ENCODE peak calls at places on chromosome 9, in eight cellular contexts. N is pancreas, E is substantia nigra, C is foreskin keratinocyte, X is PC-3, D is ovary, K is dorsolateral prefrontal cortex, L is heart right ventricle. T is an unnamed sample.

GRCh38 chr9:95411211-95411892 is 93.8 kb upstream of the FANCC start:
- DNase-seq in N (no peak), E (no peak), C (no peak), X (no peak), D (no peak), K (no peak), L (no peak), T (no peak)

GRCh38 chr9:103068666-103069207 is 73.6 kb downstream of the CYLC2 start:
- DNase-seq in N (no peak), E (no peak), C (no peak), X (peak; percentile 8), D (no peak), K (no peak), L (no peak), T (no peak)

GRCh38 chr9:12784461-12785250 is 9.8 kb downstream of the LURAP1L start:
- DNase-seq in N (peak; percentile 56), E (no peak), C (peak; percentile 83), X (peak; percentile 96), D (no peak), K (no peak), L (no peak), T (no peak)

GRCh38 chr9:137157618-137158502 is 12.0 kb downstream of the LRRC26 start:
- DNase-seq in N (no peak), E (no peak), C (no peak), X (no peak), D (no peak), K (no peak), L (no peak), T (no peak)

GRCh38 chr9:109852561-109852960 is 72.6 kb downstream of the PALM2AKAP2 start:
- DNase-seq in N (no peak), E (no peak), C (no peak), X (no peak), D (no peak), K (no peak), L (no peak), T (no peak)

GRCh38 chr9:87128844-87129493 is 181.7 kb upstream of the GAS1 start:
- DNase-seq in N (no peak), E (no peak), C (no peak), X (no peak), D (no peak), K (no peak), L (no peak), T (no peak)

GRCh38 chr9:34636791-34637355 is 714 bp downstream of the SIGMAR1 start:
- DNase-seq in N (no peak), E (no peak), C (no peak), X (no peak), D (no peak), K (no peak), L (no peak), T (no peak)

GRCh38 chr9:81497096-81497495 is 192.3 kb downstream of the TLE1 start:
- DNase-seq in N (no peak), E (no peak), C (no peak), X (no peak), D (no peak), K (no peak), L (no peak), T (no peak)

GRCh38 chr9:130286781-130287428 is 21.3 kb downstream of the HMCN2 start:
- DNase-seq in N (no peak), E (no peak), C (no peak), X (no peak), D (no peak), K (no peak), L (peak; percentile 71), T (no peak)

GRCh38 chr9:107731115-107731762 is 241.7 kb upstream of the KLF4 start:
- DNase-seq in N (no peak), E (no peak), C (no peak), X (no peak), D (no peak), K (no peak), L (no peak), T (no peak)

GRCh38 chr9:120770923-120771322 is 22.3 kb downstream of the FBXW2 start:
- DNase-seq in N (no peak), E (no peak), C (no peak), X (no peak), D (no peak), K (no peak), L (no peak), T (no peak)

GRCh38 chr9:84945878-84946538 is 276.5 kb downstream of the NTRK2 start:
- DNase-seq in N (no peak), E (no peak), C (no peak), X (no peak), D (no peak), K (no peak), L (no peak), T (no peak)

DNA sequence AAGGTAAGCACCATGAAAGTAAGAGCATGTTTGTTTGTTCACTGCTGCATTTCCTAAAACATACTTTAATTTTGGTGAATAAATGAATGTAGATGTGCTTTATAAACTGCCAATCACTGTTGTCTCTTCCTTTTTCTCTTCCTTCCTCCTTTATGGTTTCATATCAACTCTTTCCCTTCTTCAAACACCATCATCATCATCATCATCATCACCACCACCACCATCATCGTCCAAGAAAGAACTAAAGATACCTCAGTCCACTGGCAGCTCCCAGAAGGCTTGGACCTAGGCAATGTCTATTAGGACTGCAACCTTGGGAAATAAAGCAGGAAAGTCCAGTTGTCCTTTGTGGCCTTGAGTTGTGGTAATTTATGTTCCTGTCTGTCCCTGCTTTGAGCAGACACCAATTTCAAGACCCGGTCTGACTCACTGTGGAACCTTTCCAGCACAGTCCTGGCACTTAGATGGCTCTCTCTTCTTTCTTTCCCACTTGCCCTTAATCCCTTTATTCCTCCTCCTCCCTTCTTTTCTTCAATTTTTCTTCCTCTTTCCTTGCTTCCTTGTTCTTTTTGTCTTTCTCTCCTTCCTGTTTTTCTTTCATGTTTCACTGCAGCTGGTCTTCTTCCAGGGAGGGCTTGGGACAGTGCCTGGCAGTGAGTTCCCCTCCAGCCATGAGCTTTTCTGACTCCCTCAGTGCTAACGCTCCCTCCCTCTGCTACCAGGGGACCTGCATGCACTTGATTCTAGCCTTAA is 99.3 kb downstream of the ANGPTL2 start:
- DNase-seq in N (no peak), E (no peak), C (no peak), X (no peak), D (peak; percentile 59), K (no peak), L (peak; percentile 27), T (peak; percentile 69)
- H3K27ac ChIP-seq in N (no peak overlapping the region), E (no peak overlapping the region), C (no peak overlapping the region), X (peak overlapping the region; percentile 88), D (peak overlapping the region; percentile 89), K (no peak overlapping the region), L (no peak overlapping the region), T (peak overlapping the region; percentile 77)

DNA sequence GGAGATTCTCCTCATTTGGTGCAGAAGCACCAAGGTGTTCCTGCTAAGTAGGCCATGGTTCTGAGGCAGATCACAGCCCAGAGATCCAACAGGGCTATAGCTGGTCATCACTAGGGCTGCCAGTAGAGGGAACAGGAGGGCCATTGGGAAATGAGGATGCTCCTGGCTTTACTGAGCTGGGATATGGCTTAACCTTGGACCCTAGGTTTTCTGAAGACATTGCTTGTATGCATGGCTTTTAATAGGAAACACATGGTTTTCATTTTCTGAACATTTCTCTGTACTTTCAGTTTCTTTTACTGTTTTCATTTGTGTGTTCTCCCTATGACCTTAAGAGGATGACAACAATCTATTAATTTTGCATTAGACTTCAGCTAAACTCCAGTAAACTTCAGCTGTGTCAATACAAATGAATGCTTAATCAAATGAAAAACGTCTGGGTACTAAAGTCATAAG is at the start of gene IFNW1:
- DNase-seq in N (no peak), E (no peak), C (no peak), X (no peak), D (no peak), K (no peak), L (no peak), T (no peak)
- H3K27ac ChIP-seq in N (no peak within 1 kb of the TSS), E (no peak within 1 kb of the TSS), C (no peak within 1 kb of the TSS), X (no peak within 1 kb of the TSS), D (no peak within 1 kb of the TSS), K (no peak within 1 kb of the TSS), L (no peak within 1 kb of the TSS), T (no peak within 1 kb of the TSS)

DNA sequence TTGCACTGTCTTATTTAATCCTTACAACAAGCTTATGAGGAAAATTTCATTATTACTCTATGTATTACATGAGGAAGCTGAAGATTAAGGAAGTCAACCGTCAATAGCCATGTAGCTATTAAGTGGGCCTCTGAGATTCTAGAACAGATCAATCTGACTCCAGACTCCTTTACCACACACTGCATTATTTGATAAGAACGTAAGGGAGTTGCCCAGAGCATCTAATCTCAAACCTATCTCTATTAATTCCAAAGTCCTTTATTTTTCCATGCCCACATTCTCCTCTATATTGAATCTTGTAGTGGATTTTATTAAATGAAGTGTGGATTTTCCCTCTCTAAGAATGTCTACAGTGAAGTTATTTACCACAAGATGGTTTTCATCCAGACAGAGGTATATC is 118.2 kb upstream of the MTAP start:
- DNase-seq in N (no peak), E (no peak), C (no peak), X (no peak), D (no peak), K (no peak), L (no peak), T (no peak)
- H3K27ac ChIP-seq in N (no peak overlapping the region), E (no peak overlapping the region), C (peak overlapping the region; percentile 81), X (peak overlapping the region; percentile 96), D (no peak overlapping the region), K (no peak overlapping the region), L (no peak overlapping the region), T (no peak overlapping the region)

GRCh38 chr9:70119786-70120185 is 76.1 kb downstream of the MAMDC2 start:
- DNase-seq in N (no peak), E (no peak), C (no peak), X (no peak), D (no peak), K (no peak), L (no peak), T (no peak)
- H3K27ac ChIP-seq in N (no peak overlapping the region), E (no peak overlapping the region), C (peak overlapping the region; percentile 58), X (no peak overlapping the region), D (no peak overlapping the region), K (no peak overlapping the region), L (no peak overlapping the region), T (no peak overlapping the region)

GRCh38 chr9:754150-754931 is 87.2 kb upstream of the DMRT1 start:
- DNase-seq in N (no peak), E (no peak), C (no peak), X (peak; percentile 5), D (no peak), K (no peak), L (no peak), T (no peak)

GRCh38 chr9:757246-757881 is 84.1 kb upstream of the DMRT1 start:
- DNase-seq in N (no peak), E (peak; percentile 23), C (no peak), X (peak; percentile 57), D (no peak), K (no peak), L (peak; percentile 34), T (no peak)

GRCh38 chr9:758147-758546 is 83.3 kb upstream of the DMRT1 start:
- DNase-seq in N (no peak), E (no peak), C (no peak), X (no peak), D (no peak), K (no peak), L (no peak), T (no peak)

GRCh38 chr9:752681-753200 is 88.8 kb upstream of the DMRT1 start:
- DNase-seq in N (no peak), E (no peak), C (no peak), X (peak; percentile 5), D (no peak), K (no peak), L (no peak), T (no peak)

GRCh38 chr9:755454-756381 is 85.8 kb upstream of the DMRT1 start:
- DNase-seq in N (no peak), E (no peak), C (peak; percentile 53), X (peak; percentile 70), D (no peak), K (no peak), L (no peak), T (no peak)
- H3K27ac ChIP-seq in N (no peak overlapping the region), E (no peak overlapping the region), C (no peak overlapping the region), X (peak overlapping the region; percentile 38), D (no peak overlapping the region), K (no peak overlapping the region), L (no peak overlapping the region), T (no peak overlapping the region)

GRCh38 chr9:77176686-77177142 is 620 bp upstream of the VPS13A start:
- DNase-seq in N (no peak), E (peak; percentile 45), C (no peak), X (no peak), D (no peak), K (no peak), L (no peak), T (no peak)
- H3K27ac ChIP-seq in N (peak overlapping the region; percentile 80), E (peak overlapping the region; percentile 53), C (no peak overlapping the region), X (no peak overlapping the region), D (peak overlapping the region; percentile 58), K (peak overlapping the region; percentile 88), L (peak overlapping the region; percentile 49), T (peak overlapping the region; percentile 93)